ENCODE peak calls at places on chromosome X, in four cellular contexts. One of them, this sample, is unnamed.

GRCh38 chrX:114626323-114626722 is 42.4 kb downstream of the HTR2C start:
- DNase-seq in GM12878: no peak
- DNase-seq in K562: peak
- DNase-seq in SK-N-SH: peak
- DNase-seq in this sample: peak

GRCh38 chrX:137430984-137431475 is 134.9 kb upstream of the ZIC3 start:
- DNase-seq in GM12878: no peak
- DNase-seq in K562: no peak
- DNase-seq in SK-N-SH: no peak
- DNase-seq in this sample: no peak

GRCh38 chrX:22527302-22527701 is 254.6 kb downstream of the CBLL2 start:
- DNase-seq in GM12878: peak
- DNase-seq in K562: no peak
- DNase-seq in SK-N-SH: no peak
- DNase-seq in this sample: no peak

GRCh38 chrX:74382613-74383012 is 38.7 kb upstream of the SLC16A2 start:
- DNase-seq in GM12878: peak
- DNase-seq in K562: peak
- DNase-seq in SK-N-SH: peak
- DNase-seq in this sample: peak

GRCh38 chrX:124506031-124506430 is 159.7 kb downstream of the SH2D1A start:
- DNase-seq in GM12878: no peak
- DNase-seq in K562: no peak
- DNase-seq in SK-N-SH: no peak
- DNase-seq in this sample: no peak

GRCh38 chrX:140744085-140744484 is 34.5 kb downstream of the LINC00632 start:
- DNase-seq in GM12878: no peak
- DNase-seq in K562: no peak
- DNase-seq in SK-N-SH: no peak
- DNase-seq in this sample: no peak

GRCh38 chrX:136797787-136798186 is 17.1 kb upstream of the ARHGEF6 start:
- DNase-seq in GM12878: no peak
- DNase-seq in K562: no peak
- DNase-seq in SK-N-SH: no peak
- DNase-seq in this sample: no peak

GRCh38 chrX:147897117-147897516 is 14.6 kb upstream of the FMR1 start:
- DNase-seq in GM12878: no peak
- DNase-seq in K562: no peak
- DNase-seq in SK-N-SH: no peak
- DNase-seq in this sample: no peak

GRCh38 chrX:47836164-47837072 is at the start of gene ZNF81:
- DNase-seq in GM12878: peak
- DNase-seq in K562: peak
- DNase-seq in SK-N-SH: peak
- DNase-seq in this sample: peak

GRCh38 chrX:123590842-123591491 is 141.9 kb downstream of the THOC2 start:
- DNase-seq in GM12878: peak
- DNase-seq in K562: no peak
- DNase-seq in SK-N-SH: no peak
- DNase-seq in this sample: peak

GRCh38 chrX:110173192-110174175 is 144.4 kb downstream of the AMMECR1 start:
- DNase-seq in GM12878: no peak
- DNase-seq in K562: no peak
- DNase-seq in SK-N-SH: no peak
- DNase-seq in this sample: no peak

GRCh38 chrX:14554132-14554715 is 24.9 kb downstream of the GLRA2 start:
- DNase-seq in GM12878: no peak
- DNase-seq in K562: no peak
- DNase-seq in SK-N-SH: no peak
- DNase-seq in this sample: no peak

GRCh38 chrX:103153661-103154060 is 60.7 kb upstream of the NXF3 start:
- DNase-seq in GM12878: no peak
- DNase-seq in K562: no peak
- DNase-seq in SK-N-SH: no peak
- DNase-seq in this sample: no peak

GRCh38 chrX:30904632-30905031 is 15.6 kb upstream of the TAB3 start:
- DNase-seq in GM12878: no peak
- DNase-seq in K562: no peak
- DNase-seq in SK-N-SH: no peak
- DNase-seq in this sample: no peak

GRCh38 chrX:123267220-123267619 is 83.1 kb downstream of the GRIA3 start:
- DNase-seq in GM12878: no peak
- DNase-seq in K562: no peak
- DNase-seq in SK-N-SH: no peak
- DNase-seq in this sample: no peak

GRCh38 chrX:141701081-141701480 is 2.5 kb upstream of the SPANXD start:
- DNase-seq in GM12878: no peak
- DNase-seq in K562: no peak
- DNase-seq in SK-N-SH: no peak
- DNase-seq in this sample: no peak

GRCh38 chrX:134908235-134908834 is 82.5 kb upstream of the SMIM10 start:
- DNase-seq in GM12878: no peak
- DNase-seq in K562: peak
- DNase-seq in SK-N-SH: peak
- DNase-seq in this sample: no peak

GRCh38 chrX:53494427-53494826 is 60.3 kb upstream of the HSD17B10 start:
- DNase-seq in GM12878: no peak
- DNase-seq in K562: no peak
- DNase-seq in SK-N-SH: peak
- DNase-seq in this sample: no peak

GRCh38 chrX:20285513-20285912 is 18.8 kb upstream of the RPS6KA3 start:
- DNase-seq in GM12878: no peak
- DNase-seq in K562: no peak
- DNase-seq in SK-N-SH: no peak
- DNase-seq in this sample: no peak

GRCh38 chrX:19785647-19786046 is 101.8 kb downstream of the SH3KBP1 start:
- DNase-seq in GM12878: no peak
- DNase-seq in K562: no peak
- DNase-seq in SK-N-SH: no peak
- DNase-seq in this sample: no peak

GRCh38 chrX:24668111-24668510 is 21.0 kb upstream of the PCYT1B start:
- DNase-seq in GM12878: no peak
- DNase-seq in K562: no peak
- DNase-seq in SK-N-SH: peak
- DNase-seq in this sample: no peak

GRCh38 chrX:77668391-77669237 is 117.4 kb downstream of the ATRX start:
- DNase-seq in GM12878: no peak
- DNase-seq in K562: no peak
- DNase-seq in SK-N-SH: no peak
- DNase-seq in this sample: peak

GRCh38 chrX:39445336-39445735 is 644.1 kb downstream of the MID1IP1 start:
- DNase-seq in GM12878: no peak
- DNase-seq in K562: peak
- DNase-seq in SK-N-SH: no peak
- DNase-seq in this sample: no peak

GRCh38 chrX:31988975-31989374 is 917.1 kb upstream of the FTHL17 start:
- DNase-seq in GM12878: no peak
- DNase-seq in K562: no peak
- DNase-seq in SK-N-SH: no peak
- DNase-seq in this sample: no peak

GRCh38 chrX:46994096-46994495 is 81.9 kb downstream of the JADE3 start:
- DNase-seq in GM12878: no peak
- DNase-seq in K562: no peak
- DNase-seq in SK-N-SH: peak
- DNase-seq in this sample: no peak

GRCh38 chrX:47078129-47079043 is at the start of gene RGN:
- DNase-seq in GM12878: no peak
- DNase-seq in K562: no peak
- DNase-seq in SK-N-SH: peak
- DNase-seq in this sample: peak

GRCh38 chrX:69615779-69616519 is at the start of gene EDA:
- DNase-seq in GM12878: no peak
- DNase-seq in K562: peak
- DNase-seq in SK-N-SH: peak
- DNase-seq in this sample: peak

GRCh38 chrX:41468647-41469323 is 21.6 kb downstream of the NYX start:
- DNase-seq in GM12878: no peak
- DNase-seq in K562: no peak
- DNase-seq in SK-N-SH: no peak
- DNase-seq in this sample: no peak

GRCh38 chrX:9180623-9181022 is 146.7 kb upstream of the FAM9B start:
- DNase-seq in GM12878: no peak
- DNase-seq in K562: no peak
- DNase-seq in SK-N-SH: no peak
- DNase-seq in this sample: no peak

GRCh38 chrX:23062359-23062758 is 62.6 kb downstream of the DDX53 start:
- DNase-seq in GM12878: no peak
- DNase-seq in K562: no peak
- DNase-seq in SK-N-SH: no peak
- DNase-seq in this sample: no peak

GRCh38 chrX:18582910-18583493 is 88.9 kb downstream of the RS1 start:
- DNase-seq in GM12878: no peak
- DNase-seq in K562: no peak
- DNase-seq in SK-N-SH: peak
- DNase-seq in this sample: no peak

GRCh38 chrX:13651150-13651549 is 1.8 kb upstream of the TCEANC start:
- DNase-seq in GM12878: no peak
- DNase-seq in K562: no peak
- DNase-seq in SK-N-SH: no peak
- DNase-seq in this sample: no peak

GRCh38 chrX:53729756-53730155 is 43.2 kb upstream of the HUWE1 start:
- DNase-seq in GM12878: no peak
- DNase-seq in K562: no peak
- DNase-seq in SK-N-SH: no peak
- DNase-seq in this sample: no peak

GRCh38 chrX:136765957-136766356 is 14.8 kb downstream of the ARHGEF6 start:
- DNase-seq in GM12878: no peak
- DNase-seq in K562: no peak
- DNase-seq in SK-N-SH: no peak
- DNase-seq in this sample: no peak

GRCh38 chrX:20418809-20419208 is 152.1 kb upstream of the RPS6KA3 start:
- DNase-seq in GM12878: no peak
- DNase-seq in K562: no peak
- DNase-seq in SK-N-SH: no peak
- DNase-seq in this sample: no peak

GRCh38 chrX:24200133-24200532 is 50.6 kb downstream of the ZFX start:
- DNase-seq in GM12878: no peak
- DNase-seq in K562: no peak
- DNase-seq in SK-N-SH: no peak
- DNase-seq in this sample: no peak

DNA sequence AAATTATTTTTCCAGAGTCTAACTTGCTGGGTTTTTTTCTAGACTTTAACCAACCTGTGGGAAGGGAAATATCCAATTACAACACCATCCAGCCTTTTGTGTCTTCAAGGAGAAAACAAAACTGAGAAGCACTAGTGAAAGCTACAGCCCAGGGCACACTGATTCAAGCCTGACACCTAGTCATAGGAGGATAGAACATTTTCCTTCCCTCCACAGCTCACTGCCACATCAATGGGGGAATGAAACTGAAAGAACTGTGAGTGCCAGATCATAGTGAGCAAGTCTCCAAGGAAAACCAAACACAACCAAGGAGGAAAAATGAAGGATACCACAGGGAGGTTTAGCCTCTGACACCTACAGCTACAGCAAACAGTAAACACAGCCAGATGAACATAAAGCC is 43.3 kb upstream of the MAGEA8 start:
- DNase-seq in GM12878: peak
- DNase-seq in K562: no peak
- DNase-seq in SK-N-SH: no peak
- DNase-seq in this sample: no peak
- TF ChIP-seq NFIC in GM12878: peak
- TF ChIP-seq NFIC in K562: no peak
- TF ChIP-seq NFIC in SK-N-SH: no peak
- TF ChIP-seq NFIC in this sample: no peak

DNA sequence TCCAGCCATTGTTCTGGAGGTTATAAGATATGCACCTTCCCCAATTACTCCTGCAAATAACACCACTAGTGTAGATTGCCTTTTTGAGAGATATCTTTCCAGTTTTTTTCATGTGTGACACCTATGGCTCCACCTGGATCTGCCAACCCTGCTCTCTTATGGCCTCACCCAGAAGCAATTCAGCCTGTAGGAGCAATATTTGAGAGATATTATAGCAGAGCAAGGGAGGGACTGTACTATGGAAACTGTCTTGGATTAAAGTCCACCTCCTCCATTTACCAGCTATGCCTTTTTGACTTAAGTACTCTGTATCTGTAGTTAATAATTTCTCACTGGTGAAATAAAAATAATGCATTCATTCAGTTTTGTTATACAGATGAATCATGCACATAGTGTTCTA is 803.5 kb downstream of the NLGN4X start:
- DNase-seq in GM12878: no peak
- DNase-seq in K562: no peak
- DNase-seq in SK-N-SH: no peak
- DNase-seq in this sample: no peak
- TF ChIP-seq NFIC in GM12878: no peak
- TF ChIP-seq NFIC in K562: no peak
- TF ChIP-seq NFIC in SK-N-SH: no peak
- TF ChIP-seq NFIC in this sample: no peak

DNA sequence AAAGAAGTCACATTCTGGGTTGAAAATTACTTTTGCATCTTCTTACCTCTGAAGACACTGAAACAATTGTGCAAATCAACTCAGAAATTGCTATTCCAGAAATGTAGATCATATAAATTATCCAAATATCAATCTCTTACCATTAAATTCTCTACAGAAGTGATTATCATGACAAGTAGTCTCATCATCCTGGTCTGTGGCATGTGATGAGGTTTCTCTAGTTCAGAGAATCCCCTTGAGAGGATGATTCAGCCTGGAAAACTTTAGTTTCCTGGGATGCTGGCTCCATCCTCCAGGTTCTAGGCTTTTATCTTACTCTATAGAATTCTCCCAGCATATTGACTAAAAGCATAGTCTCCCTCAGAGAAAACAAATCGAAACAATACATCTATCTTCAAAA is 76.2 kb upstream of the S100G start:
- DNase-seq in GM12878: no peak
- DNase-seq in K562: no peak
- DNase-seq in SK-N-SH: no peak
- DNase-seq in this sample: no peak
- TF ChIP-seq NFIC in GM12878: no peak
- TF ChIP-seq NFIC in K562: no peak
- TF ChIP-seq NFIC in SK-N-SH: peak
- TF ChIP-seq NFIC in this sample: no peak

DNA sequence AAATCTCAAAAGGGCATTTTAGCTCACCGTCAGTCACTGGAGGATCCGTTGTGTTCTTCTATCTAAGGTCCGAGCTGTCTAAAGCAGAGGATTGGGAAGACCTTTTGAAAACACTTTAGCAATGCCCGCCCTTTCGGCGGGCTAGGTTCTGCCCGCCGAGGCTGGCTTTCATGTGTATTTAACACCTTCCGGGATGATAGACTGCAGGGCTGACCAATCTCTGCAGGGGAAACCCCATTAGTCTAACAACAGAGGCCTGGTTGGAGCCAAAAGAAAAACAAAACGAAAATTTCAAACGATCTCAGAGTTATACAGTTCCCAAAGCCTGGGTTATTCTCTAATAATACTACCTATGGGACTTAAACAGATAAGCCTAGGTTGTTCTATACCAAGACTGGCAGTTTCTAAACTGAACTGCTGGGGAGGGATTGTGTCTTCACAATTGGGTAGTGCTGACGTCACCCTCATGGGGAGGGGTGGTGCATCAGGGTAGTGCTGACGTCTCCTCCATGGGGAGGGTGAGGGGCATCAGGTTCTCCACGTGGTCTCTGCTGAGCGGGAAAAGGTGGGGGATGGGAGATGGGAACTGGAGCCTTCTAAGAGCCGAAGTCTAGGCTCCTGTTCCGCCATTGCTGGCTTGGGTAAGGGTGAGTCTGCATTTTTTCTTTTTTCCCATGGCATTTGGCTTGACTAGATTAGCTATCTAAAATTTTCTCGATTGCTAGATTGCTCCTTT is 14.8 kb upstream of the CUL4B start:
- DNase-seq in GM12878: no peak
- DNase-seq in K562: peak
- DNase-seq in SK-N-SH: no peak
- DNase-seq in this sample: no peak
- TF ChIP-seq NFIC in GM12878: no peak
- TF ChIP-seq NFIC in K562: no peak
- TF ChIP-seq NFIC in SK-N-SH: no peak
- TF ChIP-seq NFIC in this sample: no peak

This sample was measured in HepG2.